ENCODE peak calls at places on chromosomes 2 and 18, in four cellular contexts. F, L, E and W are unnamed samples.

GRCh38 chr2:167733750-167734149 is 513.6 kb downstream of the STK39 start:
- DNase-seq in F (no peak), L (no peak), E (no peak), W (no peak)

GRCh38 chr2:21326152-21326551 is 202.4 kb downstream of the TDRD15 start:
- DNase-seq in F (no peak), L (no peak), E (no peak), W (no peak)

GRCh38 chr18:57084331-57085298 is 62.3 kb upstream of the BOD1L2 start:
- DNase-seq in F (no peak), L (no peak), E (peak), W (no peak)

GRCh38 chr2:226674123-226674522 is 125.5 kb downstream of the IRS1 start:
- DNase-seq in F (peak), L (no peak), E (no peak), W (no peak)

GRCh38 chr2:71154798-71155197 is 24.4 kb downstream of the MPHOSPH10 start:
- DNase-seq in F (no peak), L (no peak), E (peak), W (peak)

GRCh38 chr2:121238828-121239227 is 46.2 kb downstream of the TFCP2L1 start:
- DNase-seq in F (no peak), L (no peak), E (no peak), W (no peak)

GRCh38 chr2:34115076-34115475 is 516.0 kb upstream of the FAM98A start:
- DNase-seq in F (no peak), L (no peak), E (no peak), W (no peak)

GRCh38 chr2:19654310-19655090 is 247.3 kb downstream of the TTC32 start:
- DNase-seq in F (no peak), L (no peak), E (no peak), W (no peak)

GRCh38 chr2:191691016-191691725 is 13.2 kb downstream of the NABP1 start:
- DNase-seq in F (peak), L (no peak), E (peak), W (peak)

DNA sequence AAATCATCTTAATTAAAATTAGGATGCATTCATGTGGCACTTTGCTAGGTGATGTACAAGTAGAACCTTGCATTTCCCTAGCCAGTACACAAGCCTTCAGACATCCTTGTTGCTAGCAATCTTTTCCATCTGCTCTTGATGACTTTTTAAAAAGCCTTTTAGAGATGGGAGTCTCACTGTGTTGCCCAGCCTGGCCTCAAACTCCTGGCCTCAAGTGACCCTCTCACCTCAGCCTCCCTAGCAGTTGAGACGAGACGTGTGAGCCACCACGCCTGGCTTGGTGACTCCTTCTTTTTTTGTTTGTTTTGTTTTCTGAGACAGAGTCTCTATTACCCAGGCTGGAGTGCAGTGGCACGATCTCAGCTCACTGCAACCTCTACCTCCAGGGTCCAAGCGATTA is 1.7 kb upstream of the CCDC88A start:
- DNase-seq in F (no peak), L (no peak), E (no peak), W (no peak)
- H3K4me3 ChIP-seq in F (no peak), L (no peak), E (peak), W (no peak)

GRCh38 chr2:187552381-187552780 is 1.9 kb downstream of the TFPI start:
- DNase-seq in F (no peak), L (no peak), E (no peak), W (no peak)
- H3K4me3 ChIP-seq in F (no peak), L (peak), E (no peak), W (no peak)

DNA sequence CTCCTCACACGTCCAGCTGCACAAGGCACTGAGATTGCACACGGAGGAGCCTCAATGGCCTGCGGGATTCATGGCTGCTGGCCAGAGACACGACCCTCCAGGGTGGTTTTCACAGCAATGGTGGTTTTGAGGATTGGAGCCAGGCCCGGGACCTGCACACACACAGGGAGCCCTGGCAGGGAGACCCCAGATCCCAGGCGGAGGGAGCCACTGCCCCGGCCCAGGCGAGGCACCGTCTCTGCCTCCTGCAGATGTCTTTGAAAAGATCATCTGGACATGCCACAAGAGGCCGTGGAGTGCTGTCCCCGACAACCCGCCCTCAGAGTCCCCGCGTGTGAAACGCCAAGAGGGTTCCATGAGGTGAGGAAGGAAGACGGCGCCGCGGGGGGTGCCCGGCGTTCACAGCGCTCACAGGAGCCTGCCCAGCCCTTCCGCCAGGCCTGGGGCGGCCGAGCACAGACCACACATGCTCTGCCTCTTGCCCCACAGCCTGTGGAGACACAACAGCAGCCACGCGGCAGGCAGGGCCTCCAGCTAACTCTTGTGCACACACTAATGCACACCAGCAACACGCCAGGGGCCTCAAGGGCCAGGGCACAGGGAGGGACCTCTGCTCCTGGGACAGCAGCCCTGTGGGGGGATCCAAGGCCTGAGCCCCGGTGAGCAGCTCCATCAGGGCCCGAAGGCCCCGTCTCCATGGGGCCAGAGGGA is 72.8 kb upstream of the CTDP1 start:
- DNase-seq in F (no peak), L (no peak), E (no peak), W (no peak)
- H3K4me3 ChIP-seq in F (no peak), L (no peak), E (no peak), W (no peak)

DNA sequence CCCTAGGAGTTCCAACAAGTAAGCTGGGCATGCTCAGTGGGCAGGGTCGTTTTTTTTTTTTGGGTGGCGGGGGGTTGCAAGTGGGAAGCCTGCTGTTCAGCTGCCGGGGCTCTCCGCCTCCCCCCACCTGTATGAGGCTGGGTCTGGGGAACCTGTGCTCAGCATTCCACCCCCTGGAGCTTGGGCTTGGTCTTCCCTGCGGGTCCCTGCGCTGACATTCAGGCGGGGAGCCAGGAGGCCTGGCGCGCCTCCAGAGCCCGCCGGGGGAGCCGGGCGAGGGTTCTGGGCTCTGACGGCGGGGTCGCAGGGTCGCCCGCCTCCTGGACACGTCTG is 821 bp upstream of the GPD2 start:
- DNase-seq in F (no peak), L (no peak), E (no peak), W (no peak)
- H3K4me3 ChIP-seq in F (peak), L (peak), E (peak), W (no peak)

GRCh38 chr2:224579411-224579810 is 5.8 kb downstream of the CUL3 start:
- DNase-seq in F (peak), L (no peak), E (no peak), W (no peak)
- H3K4me3 ChIP-seq in F (no peak), L (no peak), E (peak), W (no peak)

DNA sequence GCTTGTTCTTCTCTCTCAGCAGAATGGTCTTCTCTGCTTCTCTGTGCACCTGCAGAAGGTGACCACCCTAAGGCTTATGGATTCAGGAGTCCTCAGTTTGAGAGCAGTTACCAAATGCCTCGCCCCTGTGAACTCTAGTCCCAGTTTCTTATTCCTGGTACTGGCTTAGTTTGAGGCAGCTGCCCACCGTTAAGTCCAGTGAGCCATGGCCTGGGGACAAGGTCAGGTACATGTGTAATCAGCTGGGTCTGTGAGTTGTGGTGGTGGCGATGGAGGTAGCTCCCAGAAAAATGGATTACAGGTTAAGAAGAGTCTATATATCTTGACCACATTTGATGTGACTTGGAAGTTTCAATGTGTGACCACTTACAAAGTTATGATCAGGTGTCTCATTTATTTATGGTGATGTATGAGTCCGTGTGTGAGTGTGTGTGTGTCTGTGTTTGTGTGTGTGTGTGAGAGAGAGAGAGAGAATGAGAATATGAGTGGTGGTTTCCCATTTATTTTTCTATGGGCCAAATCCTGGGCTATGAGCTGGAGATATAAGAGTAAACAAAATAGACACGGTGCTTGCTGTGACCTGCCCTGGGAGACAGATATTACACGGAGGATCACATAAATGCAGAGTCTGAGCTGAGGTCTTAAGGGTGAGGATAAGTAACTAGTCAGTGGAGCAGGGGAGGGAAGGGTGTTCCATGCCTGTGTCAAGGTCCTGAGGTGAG is 13.0 kb upstream of the IL1RN start:
- DNase-seq in F (no peak), L (no peak), E (no peak), W (no peak)
- H3K4me3 ChIP-seq in F (no peak), L (no peak), E (no peak), W (no peak)